ENCODE peak calls at places on chromosomes 5 and 9, in four cellular contexts. C is left ventricle myocardium inferior, A is psoas muscle, B is gastrocnemius medialis. S is an unnamed sample.

GRCh38 chr9:35909687-35910612 is 660 bp downstream of the SPAAR start:
- DNase-seq in C (peak; percentile 67), A (peak; percentile 68), B (no peak), S (no peak)

GRCh38 chr9:97773723-97774122 is 76.6 kb upstream of the XPA start:
- DNase-seq in B (no peak), A (no peak), C (peak; percentile 34), S (no peak)

GRCh38 chr5:109045710-109046109 is 298.0 kb downstream of the FER start:
- DNase-seq in A (no peak), B (no peak), C (no peak), S (no peak)

GRCh38 chr9:126211441-126212074 is 115.1 kb upstream of the MVB12B start:
- DNase-seq in A (no peak), C (no peak), B (no peak), S (no peak)

GRCh38 chr9:83024501-83025125 is 38.3 kb downstream of the RASEF start:
- DNase-seq in B (no peak), A (no peak), C (no peak), S (no peak)

GRCh38 chr5:179215576-179215975 is 129.7 kb downstream of the ADAMTS2 start:
- DNase-seq in A (no peak), C (no peak), B (no peak), S (no peak)

GRCh38 chr5:176642675-176643490 is 4.4 kb upstream of the TSPAN17 start:
- DNase-seq in C (no peak), B (no peak), A (no peak), S (no peak)

GRCh38 chr5:126348855-126349635 is 74.2 kb upstream of the GRAMD2B start:
- DNase-seq in C (no peak), A (no peak), B (no peak), S (no peak)

GRCh38 chr9:83154087-83154736 is 91.3 kb upstream of the RASEF start:
- DNase-seq in B (peak; percentile 25), C (no peak), A (no peak), S (no peak)

GRCh38 chr5:174615986-174616500 is 108.3 kb upstream of the MSX2 start:
- DNase-seq in C (no peak), B (no peak), A (no peak), S (no peak)

GRCh38 chr5:126866837-126867236 is 89.9 kb downstream of the LMNB1 start:
- DNase-seq in A (no peak), B (no peak), C (no peak), S (no peak)

GRCh38 chr5:146778261-146778660 is 100.3 kb downstream of the PPP2R2B start:
- DNase-seq in C (no peak), B (no peak), A (no peak), S (no peak)

DNA sequence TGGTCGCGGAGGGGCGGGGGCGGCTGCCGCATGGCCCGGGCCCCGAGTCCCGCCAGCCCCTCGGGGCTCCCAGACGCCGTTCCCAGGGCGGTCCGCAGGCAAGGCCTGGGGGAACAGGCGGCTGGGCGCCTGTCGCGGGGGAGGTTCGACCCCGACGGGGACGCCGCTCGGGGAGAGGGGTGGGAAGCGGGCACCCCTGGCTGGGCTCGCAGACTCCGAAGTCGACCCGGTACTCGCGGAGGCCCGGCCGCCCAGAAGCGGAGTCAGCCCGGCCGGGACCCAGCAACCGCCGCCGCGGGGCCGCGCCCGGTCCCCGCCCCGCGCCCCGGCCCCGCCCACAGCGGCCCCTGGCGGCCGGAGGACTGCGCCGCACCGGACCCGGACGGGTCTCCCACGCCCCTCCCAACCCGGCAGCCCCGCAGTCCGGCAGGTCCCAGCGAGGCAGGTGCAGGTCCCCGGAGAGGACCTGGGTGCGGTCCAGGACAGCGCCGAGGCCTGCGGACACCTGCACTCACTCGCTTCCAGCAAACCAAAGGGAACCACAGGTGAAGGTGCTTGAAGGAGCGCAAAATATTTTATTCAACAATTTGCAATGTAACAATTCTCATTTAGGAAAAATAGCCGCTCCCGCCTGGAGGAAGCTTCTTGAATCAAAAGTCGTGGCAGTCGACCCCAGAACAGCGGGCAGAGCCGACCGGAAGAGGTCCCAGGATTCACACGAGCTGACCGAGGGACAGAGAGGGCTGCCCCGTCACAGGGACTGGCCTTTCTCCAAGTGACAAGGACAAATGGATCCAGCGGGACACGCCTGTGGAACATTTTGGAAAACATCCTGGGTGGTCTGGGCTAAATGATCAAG is at the start of gene INPP5E:
- DNase-seq in C (peak; percentile 80), B (peak; percentile 23), A (peak; percentile 87), S (peak; percentile 89)
- TF ChIP-seq CTCF in C (peak; percentile 85), B (peak; percentile 74), A (peak; percentile 90), S (peak; percentile 57)

GRCh38 chr5:11384441-11385250 is 519.6 kb downstream of the CTNND2 start:
- DNase-seq in B (no peak), A (no peak), C (no peak), S (peak; percentile 68)
- H3K4me3 ChIP-seq in B (no peak overlapping the region), A (peak overlapping the region; percentile 36), C (peak overlapping the region; percentile 55), S (peak overlapping the region; percentile 14)

GRCh38 chr5:53694520-53695022 is 134.1 kb downstream of the NDUFS4 start:
- DNase-seq in A (no peak), B (no peak), C (no peak), S (no peak)
- H3K9me3 ChIP-seq in A (peaks cover 47% of the 10 kb centered on the region), B (no peaks in the 10 kb centered on the region), C (peaks cover 95% of the 10 kb centered on the region), S (peaks cover 52% of the 10 kb centered on the region)

DNA sequence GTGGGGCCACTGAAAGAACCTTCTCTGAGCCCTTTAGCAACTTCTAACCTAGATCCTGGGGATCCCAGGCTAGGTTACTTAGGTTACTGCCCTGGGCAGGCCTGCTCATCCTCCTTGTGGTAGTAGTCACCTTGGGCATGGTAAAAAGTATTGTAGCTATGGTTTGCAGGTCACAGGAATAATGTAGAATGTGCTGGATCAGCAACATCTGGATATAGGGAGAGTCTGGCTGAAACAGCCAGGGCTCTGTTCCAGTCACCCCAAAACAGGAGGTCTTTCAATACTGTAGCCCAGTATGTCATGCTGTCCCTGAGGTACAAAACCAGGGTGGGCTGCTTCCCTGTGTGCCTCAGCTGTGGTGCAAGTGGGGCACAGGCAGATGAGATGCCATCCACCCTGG is 33.6 kb downstream of the UGT3A2 start:
- DNase-seq in B (no peak), C (no peak), A (no peak), S (no peak)
- TF ChIP-seq CTCF in B (no peak), C (no peak), A (no peak), S (no peak)

DNA sequence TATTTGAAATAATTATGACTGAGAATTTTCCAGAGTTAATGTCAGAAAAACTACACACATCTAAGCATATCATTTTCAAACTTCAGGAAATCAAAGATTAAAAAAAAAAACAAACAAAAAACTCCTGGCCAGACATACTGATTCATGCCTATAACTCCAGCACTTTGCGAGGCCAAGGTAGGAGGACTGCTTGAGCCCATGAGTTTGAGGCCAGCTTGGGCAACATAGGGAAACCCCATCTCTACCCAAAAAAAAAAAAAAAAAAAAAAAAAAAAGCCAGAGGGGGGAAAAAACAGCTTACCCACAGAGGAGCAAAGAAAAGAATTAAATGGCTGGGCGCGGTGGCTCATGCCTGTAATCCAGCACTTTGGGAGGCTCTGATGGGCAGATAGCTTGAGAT is 22.4 kb downstream of the EFCAB9 start:
- DNase-seq in A (no peak), B (no peak), C (no peak), S (no peak)
- H3K4me3 ChIP-seq in A (no peak overlapping the region), B (no peak overlapping the region), C (no peak overlapping the region), S (no peak overlapping the region)

GRCh38 chr5:36027066-36027465 is 35.9 kb upstream of the UGT3A1 start:
- DNase-seq in C (no peak), B (no peak), A (no peak), S (no peak)

GRCh38 chr5:36029914-36030313 is 36.8 kb downstream of the UGT3A2 start:
- DNase-seq in B (no peak), C (no peak), A (no peak), S (no peak)

GRCh38 chr5:36028816-36029465 is 37.7 kb downstream of the UGT3A2 start:
- DNase-seq in B (no peak), C (no peak), A (no peak), S (no peak)

GRCh38 chr5:36027711-36028110 is 36.5 kb upstream of the UGT3A1 start:
- DNase-seq in B (no peak), A (no peak), C (no peak), S (no peak)

DNA sequence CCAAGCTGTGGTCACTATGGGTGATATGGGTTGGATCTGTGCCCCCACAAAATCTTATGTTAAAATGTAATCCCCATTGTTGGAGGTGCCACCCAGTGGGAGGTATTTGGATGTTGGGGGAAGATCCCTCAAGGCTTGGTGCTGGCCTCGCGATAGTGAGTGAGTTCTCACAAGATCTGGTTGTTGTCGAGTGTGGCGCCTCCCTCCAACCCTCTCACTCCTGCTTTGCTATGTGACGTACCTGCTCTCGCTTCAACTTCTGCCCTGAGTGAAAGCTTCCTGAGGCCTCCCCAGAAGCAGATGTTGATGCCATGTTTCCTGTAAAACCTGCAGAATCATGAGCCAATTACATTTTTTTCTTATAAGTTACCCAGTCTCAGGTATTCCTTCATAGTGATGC is 35.5 kb downstream of the UGT3A2 start:
- DNase-seq in C (no peak), A (no peak), B (no peak), S (no peak)
- H3K9me3 ChIP-seq in C (no peaks in the 10 kb centered on the region), A (no peaks in the 10 kb centered on the region), B (no peaks in the 10 kb centered on the region), S (no peaks in the 10 kb centered on the region)

GRCh38 chr9:87667164-87667738 is 58.7 kb upstream of the CTSL start:
- DNase-seq in C (no peak), A (no peak), B (no peak), S (no peak)
- TF ChIP-seq CTCF in C (peak; percentile 16), A (no peak), B (no peak), S (peak; percentile 29)

GRCh38 chr5:3715048-3715447 is 119.4 kb downstream of the IRX1 start:
- DNase-seq in A (peak; percentile 58), B (peak; percentile 17), C (peak; percentile 20), S (no peak)

GRCh38 chr5:3709058-3709723 is 113.6 kb downstream of the IRX1 start:
- DNase-seq in C (no peak), B (no peak), A (no peak), S (no peak)

GRCh38 chr5:3709724-3710348 is 114.2 kb downstream of the IRX1 start:
- DNase-seq in B (no peak), A (no peak), C (no peak), S (no peak)
- H3K4me3 ChIP-seq in B (no peak overlapping the region), A (no peak overlapping the region), C (no peak overlapping the region), S (no peak overlapping the region)

GRCh38 chr9:96738147-96739027 is 39.5 kb downstream of the ZNF510 start:
- DNase-seq in A (no peak), C (no peak), B (no peak), S (no peak)
- H3K9me3 ChIP-seq in A (peaks cover 75% of the 10 kb centered on the region), C (peaks cover 93% of the 10 kb centered on the region), B (peaks cover 3% of the 10 kb centered on the region), S (peaks cover 63% of the 10 kb centered on the region)

GRCh38 chr9:129380961-129381401 is 202.9 kb upstream of the IER5L start:
- DNase-seq in C (no peak), B (no peak), A (peak; percentile 32), S (no peak)
- TF ChIP-seq CTCF in C (no peak), B (no peak), A (no peak), S (no peak)